ENCODE peak calls at places on chromosomes 4 and X, in four cellular contexts. One of them, this sample, is unnamed.

GRCh38 chr4:76058302-76058701 is 16.2 kb upstream of the ART3 start:
- DNase-seq in mesenchymal stem cell: no peak
- DNase-seq in IMR-90: no peak
- DNase-seq in H1: no peak
- DNase-seq in this sample: no peak

GRCh38 chrX:130118396-130118795 is 8.1 kb upstream of the ELF4 start:
- DNase-seq in mesenchymal stem cell: peak
- DNase-seq in IMR-90: peak
- DNase-seq in H1: no peak
- DNase-seq in this sample: no peak

GRCh38 chr4:138835833-138836521 is 179.6 kb upstream of the NOCT start:
- DNase-seq in mesenchymal stem cell: no peak
- DNase-seq in IMR-90: peak
- DNase-seq in H1: no peak
- DNase-seq in this sample: no peak

GRCh38 chr4:88779431-88779830 is 81.8 kb upstream of the NAP1L5 start:
- DNase-seq in H1: no peak
- DNase-seq in mesenchymal stem cell: no peak
- DNase-seq in IMR-90: peak
- DNase-seq in this sample: no peak

GRCh38 chrX:86194758-86195157 is 46.5 kb downstream of the DACH2 start:
- DNase-seq in mesenchymal stem cell: no peak
- DNase-seq in IMR-90: no peak
- DNase-seq in H1: no peak
- DNase-seq in this sample: no peak

GRCh38 chr4:110514889-110515479 is 39.0 kb downstream of the ENPEP start:
- DNase-seq in H1: no peak
- DNase-seq in mesenchymal stem cell: peak
- DNase-seq in IMR-90: peak
- DNase-seq in this sample: no peak

GRCh38 chrX:95764972-95765451 is 919.6 kb upstream of the DIAPH2 start:
- DNase-seq in H1: no peak
- DNase-seq in mesenchymal stem cell: peak
- DNase-seq in IMR-90: peak
- DNase-seq in this sample: peak

GRCh38 chr4:83109480-83110221 is 4.9 kb downstream of the PLAC8 start:
- DNase-seq in mesenchymal stem cell: peak
- DNase-seq in IMR-90: peak
- DNase-seq in H1: no peak
- DNase-seq in this sample: peak

GRCh38 chr4:13276357-13276756 is 207.8 kb downstream of the RAB28 start:
- DNase-seq in H1: no peak
- DNase-seq in mesenchymal stem cell: no peak
- DNase-seq in IMR-90: no peak
- DNase-seq in this sample: no peak

GRCh38 chrX:12919051-12919450 is 12.6 kb downstream of the TLR8 start:
- DNase-seq in mesenchymal stem cell: no peak
- DNase-seq in H1: no peak
- DNase-seq in IMR-90: no peak
- DNase-seq in this sample: no peak

GRCh38 chr4:30753316-30753715 is 33.1 kb downstream of the PCDH7 start:
- DNase-seq in IMR-90: peak
- DNase-seq in H1: no peak
- DNase-seq in mesenchymal stem cell: peak
- DNase-seq in this sample: no peak

GRCh38 chr4:40576651-40577480 is 52.8 kb downstream of the RBM47 start:
- DNase-seq in IMR-90: peak
- DNase-seq in H1: no peak
- DNase-seq in mesenchymal stem cell: peak
- DNase-seq in this sample: no peak

GRCh38 chr4:169400832-169401231 is 130.1 kb upstream of the SH3RF1 start:
- DNase-seq in IMR-90: no peak
- DNase-seq in mesenchymal stem cell: no peak
- DNase-seq in H1: no peak
- DNase-seq in this sample: no peak

GRCh38 chrX:140572724-140573123 is 67.9 kb upstream of the SOX3 start:
- DNase-seq in IMR-90: peak
- DNase-seq in H1: peak
- DNase-seq in mesenchymal stem cell: peak
- DNase-seq in this sample: peak

GRCh38 chrX:30635630-30636029 is 17.6 kb upstream of the GK start:
- DNase-seq in mesenchymal stem cell: no peak
- DNase-seq in IMR-90: peak
- DNase-seq in H1: no peak
- DNase-seq in this sample: no peak

GRCh38 chr4:111934294-111934693 is 211.0 kb upstream of the FAM241A start:
- DNase-seq in IMR-90: no peak
- DNase-seq in H1: no peak
- DNase-seq in mesenchymal stem cell: no peak
- DNase-seq in this sample: no peak

GRCh38 chrX:151448509-151448908 is 51.5 kb downstream of the VMA21 start:
- DNase-seq in IMR-90: no peak
- DNase-seq in H1: no peak
- DNase-seq in mesenchymal stem cell: no peak
- DNase-seq in this sample: no peak

GRCh38 chr4:186775867-186776266 is 52.2 kb upstream of the FAT1 start:
- DNase-seq in mesenchymal stem cell: no peak
- DNase-seq in IMR-90: peak
- DNase-seq in H1: no peak
- DNase-seq in this sample: no peak

GRCh38 chrX:153765138-153766079 is 1.4 kb downstream of the PLXNB3 start:
- DNase-seq in IMR-90: peak
- DNase-seq in H1: no peak
- DNase-seq in mesenchymal stem cell: peak
- DNase-seq in this sample: no peak

GRCh38 chr4:173855015-173855414 is 325.0 kb upstream of the HAND2 start:
- DNase-seq in IMR-90: no peak
- DNase-seq in mesenchymal stem cell: no peak
- DNase-seq in H1: no peak
- DNase-seq in this sample: no peak

GRCh38 chrX:103941201-103941975 is 21.0 kb upstream of the TMSB15B start:
- DNase-seq in mesenchymal stem cell: peak
- DNase-seq in IMR-90: peak
- DNase-seq in H1: no peak
- DNase-seq in this sample: no peak

GRCh38 chrX:82757614-82758013 is 750.5 kb upstream of the POU3F4 start:
- DNase-seq in H1: no peak
- DNase-seq in IMR-90: no peak
- DNase-seq in mesenchymal stem cell: no peak
- DNase-seq in this sample: no peak

GRCh38 chrX:132940727-132941162 is 17.7 kb downstream of the HS6ST2 start:
- DNase-seq in IMR-90: no peak
- DNase-seq in H1: no peak
- DNase-seq in mesenchymal stem cell: peak
- DNase-seq in this sample: no peak

GRCh38 chrX:7983594-7983993 is 56.4 kb upstream of the PNPLA4 start:
- DNase-seq in IMR-90: no peak
- DNase-seq in H1: no peak
- DNase-seq in mesenchymal stem cell: no peak
- DNase-seq in this sample: no peak

GRCh38 chrX:15882704-15883539 is 28.3 kb upstream of the AP1S2 start:
- DNase-seq in mesenchymal stem cell: peak
- DNase-seq in IMR-90: peak
- DNase-seq in H1: no peak
- DNase-seq in this sample: no peak

GRCh38 chr4:8117278-8117682 is 41.3 kb downstream of the ABLIM2 start:
- DNase-seq in mesenchymal stem cell: peak
- DNase-seq in IMR-90: peak
- DNase-seq in H1: peak
- DNase-seq in this sample: no peak

GRCh38 chr4:106583567-106583966 is 215.0 kb upstream of the GIMD1 start:
- DNase-seq in mesenchymal stem cell: peak
- DNase-seq in IMR-90: peak
- DNase-seq in H1: no peak
- DNase-seq in this sample: no peak

GRCh38 chr4:137740192-137740591 is 207.9 kb upstream of the PCDH18 start:
- DNase-seq in H1: no peak
- DNase-seq in IMR-90: peak
- DNase-seq in mesenchymal stem cell: peak
- DNase-seq in this sample: no peak

DNA sequence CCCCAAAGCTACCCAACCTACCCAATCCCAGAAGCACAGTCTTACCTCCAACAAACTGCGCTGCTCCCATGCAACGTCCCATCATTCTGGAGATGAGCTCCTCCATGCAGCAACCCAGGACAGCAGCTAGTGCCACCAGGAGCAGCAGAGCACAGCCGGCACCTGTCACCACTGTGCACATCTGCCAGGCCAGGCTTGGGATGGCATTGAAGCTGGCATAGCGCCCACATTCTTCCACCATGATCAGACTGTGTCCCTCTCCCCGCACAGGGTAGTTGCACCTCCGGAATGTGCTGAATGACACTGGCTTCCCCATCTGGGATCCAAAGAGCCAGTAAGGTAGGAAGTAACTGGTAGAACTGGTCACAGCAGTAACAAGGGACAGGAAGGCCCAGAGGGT is 8.8 kb downstream of the LHFPL1 start:
- DNase-seq in H1: no peak
- DNase-seq in mesenchymal stem cell: no peak
- DNase-seq in IMR-90: no peak
- DNase-seq in this sample: no peak
- H2BK15ac ChIP-seq in H1: no peak
- H2BK15ac ChIP-seq in mesenchymal stem cell: no peak
- H2BK15ac ChIP-seq in IMR-90: no peak
- H2BK15ac ChIP-seq in this sample: no peak

GRCh38 chrX:121244511-121244910 is 197.1 kb downstream of the GLUD2 start:
- DNase-seq in IMR-90: no peak
- DNase-seq in H1: no peak
- DNase-seq in mesenchymal stem cell: no peak
- DNase-seq in this sample: no peak

GRCh38 chrX:121245763-121246162 is 198.4 kb downstream of the GLUD2 start:
- DNase-seq in H1: no peak
- DNase-seq in mesenchymal stem cell: no peak
- DNase-seq in IMR-90: no peak
- DNase-seq in this sample: no peak
- H2AFZ ChIP-seq in H1: no peak
- H2AFZ ChIP-seq in mesenchymal stem cell: no peak
- H2AFZ ChIP-seq in IMR-90: no peak
- H2AFZ ChIP-seq in this sample: no peak

DNA sequence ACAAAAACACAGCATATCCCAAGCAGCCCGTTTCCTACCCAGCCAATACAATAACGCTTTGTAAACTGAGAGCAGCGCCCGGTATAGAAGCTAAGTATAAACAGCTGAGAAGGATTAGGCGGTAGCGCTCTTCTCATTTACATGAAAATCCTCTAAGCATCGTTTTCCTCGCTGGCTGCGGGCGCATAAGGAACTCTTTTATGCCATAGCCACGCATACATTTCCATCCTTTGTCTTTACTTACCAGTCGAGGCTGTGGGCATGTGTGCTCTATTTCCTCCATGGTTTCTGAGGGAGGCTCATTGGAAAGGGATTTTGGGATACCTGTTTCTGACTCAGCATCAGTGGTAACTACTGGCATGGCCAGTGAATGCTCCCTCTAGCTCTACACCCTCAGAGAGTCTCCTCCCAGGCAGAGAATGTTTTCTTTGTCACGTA is 383 bp downstream of the PCYT1B start:
- DNase-seq in H1: peak
- DNase-seq in IMR-90: no peak
- DNase-seq in mesenchymal stem cell: peak
- DNase-seq in this sample: peak
- H3K4me3 ChIP-seq in H1: peak
- H3K4me3 ChIP-seq in IMR-90: no peak
- H3K4me3 ChIP-seq in mesenchymal stem cell: peak
- H3K4me3 ChIP-seq in this sample: peak

GRCh38 chr4:140234697-140235060 is 80.7 kb upstream of the MAML3 start:
- DNase-seq in IMR-90: no peak
- DNase-seq in H1: no peak
- DNase-seq in mesenchymal stem cell: no peak
- DNase-seq in this sample: no peak
- H2BK15ac ChIP-seq in IMR-90: peak
- H2BK15ac ChIP-seq in H1: no peak
- H2BK15ac ChIP-seq in mesenchymal stem cell: no peak
- H2BK15ac ChIP-seq in this sample: no peak

GRCh38 chr4:27176400-27176799 is 315.8 kb downstream of the STIM2 start:
- DNase-seq in H1: no peak
- DNase-seq in mesenchymal stem cell: peak
- DNase-seq in IMR-90: peak
- DNase-seq in this sample: peak
- H2AFZ ChIP-seq in H1: no peak
- H2AFZ ChIP-seq in mesenchymal stem cell: no peak
- H2AFZ ChIP-seq in IMR-90: no peak
- H2AFZ ChIP-seq in this sample: no peak

GRCh38 chrX:101485212-101486064 is at the start of gene ARMCX4:
- DNase-seq in H1: peak
- DNase-seq in IMR-90: peak
- DNase-seq in mesenchymal stem cell: peak
- DNase-seq in this sample: peak
- H3K4me3 ChIP-seq in H1: peak
- H3K4me3 ChIP-seq in IMR-90: peak
- H3K4me3 ChIP-seq in mesenchymal stem cell: peak
- H3K4me3 ChIP-seq in this sample: peak

This sample was measured in neuronal stem cell.